ENCODE peak calls at places on chromosomes 1 and 21, in nine cellular contexts. C, H, T, V, Y, Z, F, I and M are unnamed samples. For H3K4me1 and H3K36me3, the result is how much of the 10 kb centered on the place peaks cover.

GRCh38 chr1:178052650-178053461 is 41.0 kb upstream of the RASAL2 start:
- DNase-seq in C (peak), H (no peak), T (peak), V (no peak), Y (no peak), Z (peak), F (no peak), I (no peak), M (no peak)

GRCh38 chr1:119139857-119140176 is 636 bp downstream of the WARS2 start:
- DNase-seq in C (no peak), H (no peak), T (no peak), V (no peak), Y (no peak), Z (no peak), F (no peak), I (no peak), M (no peak)

GRCh38 chr1:192803501-192803900 is 5.3 kb upstream of the RGS2 start:
- DNase-seq in C (no peak), H (no peak), T (no peak), V (no peak), Y (no peak), Z (no peak), F (no peak), I (no peak), M (no peak)

GRCh38 chr1:53643881-53644390 is 95.0 kb downstream of the GLIS1 start:
- DNase-seq in C (no peak), H (no peak), T (no peak), V (no peak), Y (no peak), Z (no peak), F (no peak), I (no peak), M (peak)

GRCh38 chr1:34361121-34361520 is 184.4 kb downstream of the C1orf94 start:
- DNase-seq in C (no peak), H (no peak), T (no peak), V (no peak), Y (no peak), Z (no peak), F (no peak), I (no peak), M (no peak)

GRCh38 chr1:113217447-113218208 is 144.6 kb downstream of the LRIG2 start:
- DNase-seq in C (no peak), H (no peak), T (no peak), V (no peak), Y (no peak), Z (peak), F (no peak), I (no peak), M (no peak)

GRCh38 chr1:24281591-24281990 is 37.6 kb upstream of the GRHL3 start:
- DNase-seq in C (no peak), H (no peak), T (no peak), V (no peak), Y (no peak), Z (no peak), F (no peak), I (no peak), M (no peak)

GRCh38 chr1:15204931-15205330 is 42.1 kb upstream of the FHAD1 start:
- DNase-seq in C (no peak), H (no peak), T (no peak), V (no peak), Y (no peak), Z (no peak), F (no peak), I (no peak), M (no peak)

GRCh38 chr1:98963359-98963758 is 41.3 kb downstream of the PLPPR5 start:
- DNase-seq in C (no peak), H (no peak), T (peak), V (no peak), Y (no peak), Z (no peak), F (no peak), I (no peak), M (no peak)

GRCh38 chr1:156616463-156616862 is 2.8 kb upstream of the HAPLN2 start:
- DNase-seq in C (no peak), H (no peak), T (peak), V (no peak), Y (no peak), Z (no peak), F (no peak), I (peak), M (no peak)

GRCh38 chr1:189681252-189681919 is 796.3 kb downstream of the BRINP3 start:
- DNase-seq in C (no peak), H (no peak), T (no peak), V (no peak), Y (no peak), Z (no peak), F (no peak), I (no peak), M (no peak)

GRCh38 chr1:160664573-160665051 is 17.8 kb upstream of the SLAMF1 start:
- DNase-seq in C (no peak), H (no peak), T (no peak), V (no peak), Y (peak), Z (no peak), F (no peak), I (no peak), M (no peak)

GRCh38 chr1:56330400-56331026 is 248.8 kb downstream of the PLPP3 start:
- DNase-seq in C (no peak), H (no peak), T (peak), V (no peak), Y (no peak), Z (no peak), F (no peak), I (no peak), M (no peak)

GRCh38 chr21:35016071-35016470 is 33.0 kb downstream of the RUNX1 start:
- DNase-seq in C (no peak), H (no peak), T (no peak), V (no peak), Y (no peak), Z (no peak), F (no peak), I (no peak), M (no peak)

GRCh38 chr1:52141513-52142219 is at the start of gene ZFYVE9:
- DNase-seq in C (peak), H (no peak), T (peak), V (peak), Y (peak), Z (peak), F (peak), I (peak), M (peak)

GRCh38 chr1:85200870-85201339 is at the start of gene SYDE2:
- DNase-seq in C (peak), H (no peak), T (peak), V (peak), Y (peak), Z (peak), F (peak), I (peak), M (peak)

GRCh38 chr1:44810101-44810761 is 1.9 kb downstream of the BTBD19 start:
- DNase-seq in C (no peak), H (no peak), T (peak), V (peak), Y (peak), Z (no peak), F (peak), I (no peak), M (peak)

GRCh38 chr1:63732666-63733065 is 41.2 kb upstream of the ROR1 start:
- DNase-seq in C (no peak), H (no peak), T (peak), V (no peak), Y (no peak), Z (no peak), F (no peak), I (no peak), M (no peak)

GRCh38 chr1:29133861-29134694 is 10.4 kb upstream of the TMEM200B start:
- DNase-seq in C (peak), H (no peak), T (no peak), V (no peak), Y (no peak), Z (peak), F (no peak), I (no peak), M (no peak)

GRCh38 chr1:41500378-41500777 is 15.9 kb upstream of the EDN2 start:
- DNase-seq in C (no peak), H (no peak), T (peak), V (peak), Y (no peak), Z (peak), F (peak), I (peak), M (peak)
- H3K4me1 ChIP-seq in C (under half), H (half or more), T (under half), V (under half), Y (under half), Z (under half), F (half or more), I (under half), M (under half)

DNA sequence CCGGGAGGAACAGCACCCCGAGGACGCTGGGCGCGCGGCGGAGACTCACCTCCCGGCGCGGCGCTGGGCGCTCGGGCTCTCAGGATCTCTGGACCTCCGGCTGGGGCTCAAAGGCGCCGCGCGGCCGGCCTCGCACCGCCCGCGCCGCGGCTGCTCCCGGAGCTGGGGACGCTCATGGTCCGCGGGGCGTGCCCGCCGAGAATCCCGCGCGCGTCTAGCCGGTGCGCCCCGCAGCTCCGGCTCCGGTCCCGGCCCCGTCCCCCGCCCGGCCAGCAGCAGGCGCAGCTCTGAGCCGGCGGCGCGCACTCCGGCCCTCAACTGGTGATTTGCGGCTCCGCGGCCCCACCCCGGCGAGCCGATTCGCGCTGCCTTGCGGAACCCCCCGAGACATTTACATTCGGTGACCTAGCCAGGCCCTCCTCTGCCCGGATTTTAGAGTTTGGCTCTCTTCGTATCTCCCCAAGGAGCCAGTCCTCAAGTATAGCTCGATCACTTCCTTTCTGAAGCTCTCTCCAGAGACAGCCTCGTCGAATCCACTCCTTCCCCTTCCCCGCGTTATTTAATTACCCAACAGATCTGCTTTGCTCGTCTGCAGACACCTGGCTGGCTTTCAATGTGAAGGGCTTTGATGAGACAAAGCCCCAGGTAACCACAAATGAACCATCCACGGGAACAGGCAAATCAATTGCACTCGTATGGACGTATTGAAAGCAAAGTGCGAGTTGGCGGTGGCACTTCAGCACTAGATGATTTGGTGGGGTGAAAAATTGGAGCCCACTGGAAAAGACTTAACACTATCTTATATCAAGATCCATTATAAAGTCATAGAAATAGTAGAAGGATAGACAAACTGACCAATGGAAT is at the start of gene BCAR3:
- DNase-seq in C (peak), H (no peak), T (peak), V (peak), Y (peak), Z (peak), F (peak), I (peak), M (peak)
- TF ChIP-seq CTCF in C (peak), H (no peak), T (peak), V (no peak), Y (peak), Z (no peak), F (no peak), I (no peak), M (peak)

GRCh38 chr1:77938656-77939055 is 40.2 kb downstream of the FUBP1 start:
- DNase-seq in C (no peak), H (no peak), T (no peak), V (no peak), Y (no peak), Z (no peak), F (no peak), I (no peak), M (no peak)
- H3K36me3 ChIP-seq in C (under half), H (under half), T (under half), V (under half), Y (under half), Z (under half), F (under half), I (under half), M (under half)

GRCh38 chr21:25189497-25189896 is 417.8 kb downstream of the MRPL39 start:
- DNase-seq in C (no peak), H (no peak), T (no peak), V (no peak), Y (no peak), Z (no peak), F (no peak), I (no peak), M (no peak)
- H3K4me1 ChIP-seq in C (under half), H (under half), T (under half), V (under half), Y (under half), Z (under half), F (under half), I (under half), M (under half)

GRCh38 chr1:150971583-150972416 is 2.8 kb downstream of the CERS2 start:
- DNase-seq in C (peak), H (no peak), T (no peak), V (peak), Y (peak), Z (no peak), F (no peak), I (no peak), M (no peak)
- TF ChIP-seq CTCF in C (peak), H (peak), T (no peak), V (no peak), Y (peak), Z (no peak), F (no peak), I (no peak), M (no peak)

DNA sequence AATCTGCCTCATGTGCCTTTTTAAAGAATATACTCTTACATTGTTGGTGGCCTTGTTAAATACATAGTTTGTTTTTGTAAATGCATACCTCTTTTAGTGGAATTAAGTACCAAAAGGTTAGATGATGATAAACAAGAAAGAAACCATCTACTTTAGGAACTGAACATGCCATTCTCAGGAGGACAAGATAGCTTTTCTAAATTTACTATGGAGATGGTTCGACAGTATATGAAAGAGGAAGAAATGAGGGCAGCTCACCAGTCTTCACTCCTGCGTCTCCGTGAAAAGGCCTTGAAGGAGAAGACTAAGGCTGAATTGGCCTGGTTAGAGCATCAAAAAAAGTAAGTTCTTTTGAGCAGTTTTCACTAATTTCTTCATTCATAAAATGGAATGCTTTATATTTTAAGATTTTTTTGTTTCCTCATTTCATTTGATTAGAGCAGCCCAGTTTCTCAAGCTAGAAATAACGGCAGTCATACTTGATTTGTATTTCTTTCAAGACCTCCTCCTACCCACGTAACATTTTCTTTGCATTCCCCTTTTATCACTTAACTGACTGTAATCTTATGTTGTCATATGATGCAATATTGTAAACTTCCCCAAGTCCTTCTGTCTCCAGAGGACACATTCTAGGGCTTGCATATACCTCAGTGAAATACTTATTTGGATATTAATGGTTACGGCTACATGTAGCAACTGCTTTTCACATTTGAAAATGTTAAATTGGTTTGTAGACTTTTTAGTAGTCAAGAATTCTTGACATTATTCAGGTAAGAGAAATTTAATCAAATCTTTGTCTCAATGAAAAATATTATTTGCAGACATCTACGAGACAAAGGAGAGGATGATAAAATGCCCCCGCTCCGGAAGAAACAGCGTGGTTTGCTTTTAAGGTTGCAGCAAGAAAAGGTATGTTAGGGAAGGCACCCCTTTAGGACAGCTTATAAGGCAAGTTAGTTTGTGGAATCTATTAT is 99.3 kb downstream of the CEP350 start:
- DNase-seq in C (no peak), H (no peak), T (no peak), V (no peak), Y (no peak), Z (no peak), F (no peak), I (no peak), M (no peak)
- H3K36me3 ChIP-seq in C (under half), H (under half), T (under half), V (under half), Y (half or more), Z (under half), F (under half), I (under half), M (half or more)

GRCh38 chr1:42927274-42927841 is 31.3 kb downstream of the SLC2A1 start:
- DNase-seq in C (no peak), H (no peak), T (no peak), V (no peak), Y (no peak), Z (no peak), F (peak), I (no peak), M (peak)
- H3K4me1 ChIP-seq in C (under half), H (half or more), T (under half), V (under half), Y (under half), Z (under half), F (under half), I (under half), M (under half)

GRCh38 chr1:230220478-230220877 is 153.4 kb downstream of the GALNT2 start:
- DNase-seq in C (peak), H (no peak), T (no peak), V (no peak), Y (no peak), Z (no peak), F (no peak), I (no peak), M (no peak)

GRCh38 chr1:230219174-230220067 is 152.4 kb downstream of the GALNT2 start:
- DNase-seq in C (no peak), H (no peak), T (no peak), V (peak), Y (no peak), Z (no peak), F (no peak), I (no peak), M (no peak)

GRCh38 chr1:230224101-230224927 is 157.3 kb downstream of the GALNT2 start:
- DNase-seq in C (no peak), H (no peak), T (no peak), V (no peak), Y (no peak), Z (no peak), F (no peak), I (no peak), M (no peak)

GRCh38 chr1:230220907-230221306 is 153.9 kb downstream of the GALNT2 start:
- DNase-seq in C (no peak), H (no peak), T (no peak), V (no peak), Y (no peak), Z (no peak), F (no peak), I (no peak), M (no peak)

DNA sequence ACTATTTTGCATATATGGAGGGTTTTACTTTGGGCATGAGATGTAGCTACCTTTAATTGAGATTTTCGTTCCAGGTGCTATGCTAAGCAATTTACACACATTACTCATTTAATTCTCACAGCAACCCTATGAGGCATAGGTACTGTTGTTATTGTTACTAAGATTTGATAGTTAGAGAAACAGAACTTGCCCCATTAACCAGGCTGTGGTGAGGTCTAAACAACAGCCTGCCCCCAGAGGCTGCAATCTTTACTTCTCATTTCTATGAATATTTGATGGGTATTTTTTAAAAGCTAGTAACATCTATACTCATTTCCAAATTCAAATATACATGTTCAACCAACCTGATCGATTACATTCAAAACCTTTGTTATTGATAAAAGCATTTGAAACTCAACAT is 155.6 kb downstream of the GALNT2 start:
- DNase-seq in C (no peak), H (no peak), T (no peak), V (no peak), Y (no peak), Z (no peak), F (no peak), I (no peak), M (no peak)
- TF ChIP-seq CTCF in C (no peak), H (peak), T (peak), V (no peak), Y (peak), Z (no peak), F (no peak), I (no peak), M (peak)